ENCODE peak calls at places on chromosomes 11 and 22, in four cellular contexts. J, G, O and N are unnamed samples.

GRCh38 chr11:107928767-107929507 is 689 bp downstream of the RAB39A start:
- DNase-seq in J (peak), G (no peak), O (no peak), N (peak)

GRCh38 chr22:25370322-25370721 is 150.9 kb downstream of the CRYBB2 start:
- DNase-seq in J (no peak), G (no peak), O (no peak), N (no peak)

GRCh38 chr11:47617417-47617809 is 23.2 kb upstream of the C1QTNF4 start:
- DNase-seq in J (no peak), G (no peak), O (peak), N (no peak)

GRCh38 chr22:21857501-21857914 is 9.9 kb downstream of the MAPK1 start:
- DNase-seq in J (no peak), G (no peak), O (no peak), N (no peak)

GRCh38 chr11:61176446-61176845 is 15.2 kb upstream of the VPS37C start:
- DNase-seq in J (no peak), G (no peak), O (no peak), N (no peak)

GRCh38 chr11:109390752-109391151 is 31.2 kb upstream of the C11orf87 start:
- DNase-seq in J (no peak), G (no peak), O (no peak), N (no peak)

GRCh38 chr11:8608646-8609045 is 14.6 kb upstream of the STK33 start:
- DNase-seq in J (no peak), G (no peak), O (no peak), N (no peak)

GRCh38 chr11:3666023-3666530 is 5.1 kb downstream of the CHRNA10 start:
- DNase-seq in J (no peak), G (no peak), O (no peak), N (no peak)

GRCh38 chr22:38414009-38414395 is 41.0 kb downstream of the KCNJ4 start:
- DNase-seq in J (no peak), G (no peak), O (no peak), N (no peak)

GRCh38 chr22:49292909-49293308 is 534.8 kb downstream of the BRD1 start:
- DNase-seq in J (no peak), G (no peak), O (no peak), N (no peak)

GRCh38 chr11:71322861-71323582 is 70.6 kb upstream of the SHANK2 start:
- DNase-seq in J (no peak), G (no peak), O (no peak), N (no peak)

GRCh38 chr11:131025020-131025419 is 108.7 kb upstream of the SNX19 start:
- DNase-seq in J (peak), G (no peak), O (peak), N (no peak)

GRCh38 chr11:78350646-78351165 is 66.9 kb downstream of the GAB2 start:
- DNase-seq in J (peak), G (no peak), O (no peak), N (peak)

GRCh38 chr11:2772544-2773031 is 72.8 kb upstream of the KCNQ1OT1 start:
- DNase-seq in J (peak), G (no peak), O (no peak), N (no peak)

GRCh38 chr11:79471071-79471470 is 30.2 kb upstream of the TENM4 start:
- DNase-seq in J (no peak), G (no peak), O (no peak), N (no peak)

GRCh38 chr22:44161673-44162072 is 19.1 kb upstream of the PARVG start:
- DNase-seq in J (no peak), G (no peak), O (no peak), N (no peak)

GRCh38 chr11:71285111-71285510 is 32.7 kb upstream of the SHANK2 start:
- DNase-seq in J (no peak), G (no peak), O (no peak), N (no peak)

GRCh38 chr11:76554767-76555166 is 109.9 kb downstream of the EMSY start:
- DNase-seq in J (no peak), G (no peak), O (no peak), N (no peak)

GRCh38 chr11:43943931-43944751 is 1.7 kb downstream of the C11orf96 start:
- DNase-seq in J (no peak), G (no peak), O (no peak), N (no peak)